ENCODE peak calls at places on chromosomes 2 and 18, in four cellular contexts. J, S, D and T are unnamed samples.
A peak's percentile ranks its signal among the peaks of the same experiment; 100 is the strongest.

GRCh38 chr2:127624321-127625145 is 21.4 kb upstream of the GPR17 start:
- DNase-seq in D (no peak), J (no peak), S (no peak), T (no peak)

GRCh38 chr2:132814651-132815050 is 144.6 kb upstream of the LYPD1 start:
- DNase-seq in J (no peak), S (no peak), D (no peak), T (peak; percentile 21)

GRCh38 chr2:177547122-177547521 is 154.5 kb downstream of the AGPS start:
- DNase-seq in D (no peak), J (no peak), S (no peak), T (no peak)

GRCh38 chr2:84487298-84487996 is 28.4 kb upstream of the SUCLG1 start:
- DNase-seq in D (no peak), J (no peak), S (no peak), T (no peak)

GRCh38 chr2:174773191-174773590 is 8.9 kb upstream of the CHRNA1 start:
- DNase-seq in S (no peak), D (no peak), J (no peak), T (no peak)

GRCh38 chr2:160397530-160397865 is 96.1 kb downstream of the RBMS1 start:
- DNase-seq in J (no peak), S (no peak), D (peak; percentile 54), T (no peak)

GRCh38 chr2:180728928-180729559 is 251.4 kb upstream of the UBE2E3 start:
- DNase-seq in S (peak; percentile 58), J (no peak), D (peak; percentile 83), T (no peak)

GRCh38 chr2:75896779-75897366 is 186.2 kb upstream of the GCFC2 start:
- DNase-seq in S (no peak), J (no peak), D (peak; percentile 33), T (peak; percentile 47)

GRCh38 chr18:30622635-30623034 is 419.9 kb downstream of the DSC3 start:
- DNase-seq in S (no peak), D (no peak), J (no peak), T (no peak)

GRCh38 chr2:166434491-166434890 is 58.7 kb upstream of the SCN9A start:
- DNase-seq in D (no peak), J (no peak), S (no peak), T (no peak)

GRCh38 chr2:235026649-235027557 is 75.1 kb downstream of the SH3BP4 start:
- DNase-seq in D (peak; percentile 86), S (peak; percentile 91), J (no peak), T (no peak)

GRCh38 chr2:77778917-77779316 is 256.7 kb upstream of the LRRTM4 start:
- DNase-seq in S (no peak), J (no peak), D (peak; percentile 15), T (no peak)

GRCh38 chr2:237922641-237923361 is 44.0 kb upstream of the UBE2F start:
- DNase-seq in S (no peak), J (no peak), D (peak; percentile 49), T (no peak)

GRCh38 chr2:177398290-177398683 is 5.7 kb downstream of the AGPS start:
- DNase-seq in S (no peak), J (no peak), D (no peak), T (no peak)

GRCh38 chr18:57294547-57294946 is 57.8 kb upstream of the ST8SIA3 start:
- DNase-seq in D (no peak), J (no peak), S (no peak), T (no peak)

GRCh38 chr2:120330946-120331822 is 14.8 kb upstream of the INHBB start:
- DNase-seq in S (no peak), D (no peak), J (no peak), T (no peak)

GRCh38 chr2:166373951-166374350 is 1.8 kb downstream of the SCN9A start:
- DNase-seq in S (no peak), D (peak; percentile 77), J (no peak), T (no peak)